ENCODE peak calls at places on chromosome 10, in seven cellular contexts. Q is WERI-Rb-1, J is stomach, I is upper lobe of left lung, A is thoracic aorta, B is upper lobe of right lung, D is astrocyte. W is an unnamed sample.

GRCh38 chr10:112950714-112951348 is 784 bp downstream of the TCF7L2 start:
- DNase-seq in A (no peak), D (peak), Q (peak), B (peak), I (peak), J (no peak), W (no peak)

GRCh38 chr10:70130878-70131559 is 1.6 kb downstream of the AIFM2 start:
- DNase-seq in A (no peak), B (peak), D (peak), J (no peak), I (peak), Q (no peak), W (no peak)

GRCh38 chr10:74083304-74083703 is 67.3 kb downstream of the AP3M1 start:
- DNase-seq in B (no peak), I (no peak), Q (no peak), D (no peak), A (no peak), J (no peak), W (no peak)

GRCh38 chr10:3033925-3034324 is 33.4 kb upstream of the PFKP start:
- DNase-seq in B (no peak), I (no peak), J (no peak), A (no peak), D (no peak), Q (no peak), W (no peak)

GRCh38 chr10:2882628-2883027 is 184.7 kb upstream of the PFKP start:
- DNase-seq in A (no peak), J (no peak), Q (peak), I (no peak), B (no peak), D (no peak), W (no peak)

GRCh38 chr10:128058106-128058745 is 68.0 kb downstream of the MKI67 start:
- DNase-seq in I (no peak), J (no peak), D (no peak), Q (no peak), B (no peak), A (no peak), W (no peak)

GRCh38 chr10:88318803-88319202 is 264.3 kb downstream of the RNLS start:
- DNase-seq in D (no peak), B (no peak), A (no peak), J (no peak), Q (peak), I (no peak), W (no peak)

GRCh38 chr10:14391342-14391741 is 60.6 kb upstream of the FRMD4A start:
- DNase-seq in D (no peak), Q (peak), J (no peak), B (no peak), A (no peak), I (no peak), W (no peak)

GRCh38 chr10:61120805-61121204 is 176.8 kb upstream of the RHOBTB1 start:
- DNase-seq in Q (no peak), I (no peak), B (no peak), D (no peak), J (no peak), A (no peak), W (no peak)

GRCh38 chr10:29757551-29758297 is 123.0 kb upstream of the SVIL start:
- DNase-seq in Q (no peak), I (no peak), D (peak), J (no peak), A (no peak), B (no peak), W (peak)

GRCh38 chr10:49768329-49768728 is 6.2 kb upstream of the OGDHL start:
- DNase-seq in Q (no peak), A (no peak), D (no peak), B (no peak), J (no peak), I (no peak), W (no peak)
- H3K4me3 ChIP-seq in Q (no peak), A (no peak), D (no peak), B (no peak), J (no peak), I (no peak), W (no peak)

GRCh38 chr10:109592391-109592790 is 330.9 kb downstream of the XPNPEP1 start:
- DNase-seq in D (no peak), J (no peak), B (no peak), Q (no peak), A (no peak), I (no peak), W (no peak)
- TF ChIP-seq CTCF in D (no peak), J (no peak), B (no peak), Q (no peak), A (no peak), I (no peak), W (no peak)

GRCh38 chr10:80410122-80410521 is 1.8 kb downstream of the PRXL2A start:
- DNase-seq in Q (no peak), I (no peak), D (no peak), J (no peak), B (no peak), A (no peak), W (no peak)
- H3K27ac ChIP-seq in Q (peak), I (no peak), D (no peak), J (no peak), B (no peak), A (no peak), W (no peak)

GRCh38 chr10:123149568-123150228 is 1.8 kb downstream of the HMX2 start:
- DNase-seq in Q (peak), B (peak), J (no peak), D (peak), I (no peak), A (no peak), W (no peak)

GRCh38 chr10:123150986-123151738 is 3.0 kb upstream of the BUB3 start:
- DNase-seq in J (no peak), Q (peak), A (no peak), D (no peak), B (peak), I (no peak), W (no peak)

GRCh38 chr10:123149162-123149567 is 1.2 kb downstream of the HMX2 start:
- DNase-seq in B (no peak), A (no peak), Q (no peak), J (no peak), D (no peak), I (no peak), W (no peak)

GRCh38 chr10:123148414-123149161 is 652 bp downstream of the HMX2 start:
- DNase-seq in D (no peak), Q (no peak), I (no peak), B (no peak), A (no peak), J (no peak), W (no peak)

GRCh38 chr10:123150229-123150985 is 2.5 kb downstream of the HMX2 start:
- DNase-seq in A (no peak), B (no peak), I (no peak), Q (no peak), J (no peak), D (no peak), W (no peak)
- H3K4me3 ChIP-seq in A (peak), B (peak), I (peak), Q (peak), J (peak), D (peak), W (peak)

GRCh38 chr10:101011517-101012423 is 12.2 kb downstream of the LZTS2 start:
- DNase-seq in B (no peak), J (peak), I (no peak), Q (peak), D (no peak), A (no peak), W (no peak)

GRCh38 chr10:101014230-101014884 is 14.7 kb downstream of the LZTS2 start:
- DNase-seq in B (peak), D (no peak), I (peak), A (peak), Q (peak), J (peak), W (no peak)

GRCh38 chr10:101014966-101015581 is 15.5 kb downstream of the LZTS2 start:
- DNase-seq in I (no peak), J (no peak), A (no peak), D (peak), Q (no peak), B (no peak), W (no peak)

GRCh38 chr10:101013365-101013825 is 13.8 kb downstream of the LZTS2 start:
- DNase-seq in J (no peak), D (no peak), A (no peak), B (no peak), I (no peak), Q (no peak), W (no peak)

DNA sequence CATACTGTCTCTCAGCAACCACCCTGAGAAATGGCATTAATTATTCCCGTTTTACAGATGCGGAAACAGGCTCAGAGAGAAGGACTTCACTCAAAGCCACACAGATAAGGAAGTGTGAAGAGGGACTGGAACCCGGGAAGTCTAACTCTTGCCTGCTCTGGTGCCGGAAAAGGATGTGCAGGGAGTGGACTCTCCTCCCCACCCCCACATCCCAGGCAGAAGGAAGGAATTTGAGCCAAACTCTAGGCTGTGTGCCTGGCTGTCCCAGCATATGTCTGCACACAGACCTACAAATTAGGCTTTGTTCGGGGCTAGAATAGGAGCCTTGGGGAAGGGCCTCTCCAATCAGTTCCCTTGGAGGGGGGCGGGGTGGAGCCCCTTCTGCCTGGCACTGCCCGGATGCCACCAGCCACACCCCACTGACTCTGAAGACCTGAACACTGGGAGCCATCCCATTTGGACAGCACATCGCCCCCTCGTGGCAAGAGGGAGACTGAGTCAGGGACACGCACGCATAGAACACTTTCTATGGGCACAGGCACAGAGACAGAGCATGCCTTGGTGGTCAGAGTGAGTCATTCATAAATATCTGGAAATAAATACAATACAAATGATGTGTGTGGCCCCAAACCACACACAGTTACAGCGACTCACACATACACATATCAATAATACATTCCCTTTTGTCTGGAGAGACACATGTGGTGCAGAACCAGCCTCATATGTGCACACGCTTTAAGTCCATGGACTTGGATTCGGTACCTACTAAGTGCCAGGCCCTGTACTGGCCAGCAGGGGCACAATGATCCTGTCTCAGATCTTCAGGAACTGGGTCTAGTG is 13.1 kb downstream of the LZTS2 start:
- DNase-seq in J (peak), D (peak), A (peak), B (peak), Q (peak), I (peak), W (no peak)
- TF ChIP-seq CTCF in J (peak), D (peak), A (peak), B (peak), Q (peak), I (peak), W (peak)

GRCh38 chr10:4131407-4132215 is 346.6 kb upstream of the KLF6 start:
- DNase-seq in I (no peak), D (peak), Q (no peak), A (no peak), J (no peak), B (no peak), W (no peak)

GRCh38 chr10:4129866-4130455 is 345.0 kb upstream of the KLF6 start:
- DNase-seq in D (peak), B (no peak), A (no peak), J (no peak), I (no peak), Q (no peak), W (no peak)

GRCh38 chr10:4134701-4135100 is 349.7 kb upstream of the KLF6 start:
- DNase-seq in B (no peak), Q (no peak), I (no peak), D (no peak), J (no peak), A (no peak), W (no peak)

GRCh38 chr10:4130685-4131084 is 345.7 kb upstream of the KLF6 start:
- DNase-seq in I (peak), D (no peak), A (no peak), Q (no peak), J (no peak), B (no peak), W (no peak)

DNA sequence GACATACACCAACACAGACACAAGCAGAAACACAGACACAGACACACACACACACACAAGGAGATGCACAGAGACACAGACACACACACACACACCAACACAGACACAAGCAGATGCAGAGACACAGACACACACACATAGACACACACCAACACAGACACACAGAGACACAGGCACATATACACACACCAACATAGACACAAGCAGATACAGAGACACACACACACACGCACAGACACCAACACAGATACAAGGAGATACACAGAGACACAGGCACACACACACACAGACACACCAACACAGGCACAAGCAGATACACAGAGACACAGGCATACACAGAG is 347.2 kb upstream of the KLF6 start:
- DNase-seq in D (no peak), Q (no peak), B (no peak), I (no peak), A (no peak), J (no peak), W (no peak)
- H3K27ac ChIP-seq in D (peak), Q (no peak), B (peak), I (peak), A (peak), J (no peak), W (peak)